ENCODE peak calls at places on chromosomes 1 and 21, in four cellular contexts. N, P, R and B are unnamed samples.

GRCh38 chr1:189859385-189859977 is 618.2 kb downstream of the BRINP3 start:
- DNase-seq in N (peak), P (no peak), R (no peak), B (no peak)

GRCh38 chr1:191320062-191320461 is 838.2 kb upstream of the RGS18 start:
- DNase-seq in N (no peak), P (no peak), R (no peak), B (no peak)

GRCh38 chr1:54280652-54281051 is 80.7 kb downstream of the MRPL37 start:
- DNase-seq in N (no peak), P (no peak), R (no peak), B (no peak)

GRCh38 chr1:74425669-74426068 is 86.7 kb downstream of the LRRC53 start:
- DNase-seq in N (no peak), P (no peak), R (no peak), B (no peak)

GRCh38 chr1:167219194-167219593 is 1.5 kb upstream of the POU2F1 start:
- DNase-seq in N (no peak), P (no peak), R (no peak), B (no peak)

GRCh38 chr1:227728059-227728891 is 6.8 kb downstream of the JMJD4 start:
- DNase-seq in N (peak), P (no peak), R (peak), B (peak)

GRCh38 chr21:15732290-15732995 is 2.7 kb downstream of the USP25 start:
- DNase-seq in N (no peak), P (no peak), R (peak), B (no peak)

GRCh38 chr1:185279571-185279970 is 37.5 kb downstream of the IVNS1ABP start:
- DNase-seq in N (no peak), P (no peak), R (peak), B (no peak)

GRCh38 chr1:156414440-156415064 is 45.5 kb downstream of the RHBG start:
- DNase-seq in N (peak), P (no peak), R (no peak), B (no peak)